ENCODE peak calls at places on chromosome 11, in five cellular contexts. T is esophagus squamous epithelium, X is right lobe of liver, R is astrocyte, H is body of pancreas. S is an unnamed sample. For H3K27me3, the result is how much of the 10 kb centered on the place peaks cover.

GRCh38 chr11:114342476-114342875 is 46.3 kb downstream of the NNMT start:
- DNase-seq in T (no peak), X (no peak), R (no peak), H (no peak), S (no peak)

GRCh38 chr11:61814242-61814957 is 2.4 kb downstream of the FADS1 start:
- DNase-seq in T (no peak), X (no peak), R (peak), H (peak), S (no peak)

GRCh38 chr11:91248199-91248807 is 976.3 kb upstream of the FAT3 start:
- DNase-seq in T (no peak), X (no peak), R (no peak), H (peak), S (no peak)

GRCh38 chr11:27150098-27150497 is 109.5 kb downstream of the BBOX1 start:
- DNase-seq in T (no peak), X (no peak), R (no peak), H (no peak), S (no peak)

GRCh38 chr11:71408826-71409225 is 39.4 kb downstream of the DHCR7 start:
- DNase-seq in T (no peak), X (no peak), R (no peak), H (no peak), S (no peak)

GRCh38 chr11:12686246-12687060 is 12.2 kb downstream of the TEAD1 start:
- DNase-seq in T (no peak), X (no peak), R (no peak), H (no peak), S (no peak)

GRCh38 chr11:61797263-61797944 is 4.7 kb downstream of the FEN1 start:
- DNase-seq in T (no peak), X (peak), R (peak), H (peak), S (peak)

GRCh38 chr11:19199766-19200165 is 2.0 kb downstream of the CSRP3 start:
- DNase-seq in T (no peak), X (no peak), R (peak), H (no peak), S (no peak)

GRCh38 chr11:126716456-126717083 is 284.0 kb downstream of the KIRREL3 start:
- DNase-seq in T (no peak), X (peak), R (peak), H (peak), S (no peak)

GRCh38 chr11:130428692-130429681 is 578 bp upstream of the ADAMTS8 start:
- DNase-seq in T (no peak), X (no peak), R (no peak), H (no peak), S (no peak)

GRCh38 chr11:130431337-130431773 is 2.9 kb upstream of the ADAMTS8 start:
- DNase-seq in T (no peak), X (peak), R (peak), H (peak), S (no peak)

GRCh38 chr11:130431806-130432205 is 3.4 kb upstream of the ADAMTS8 start:
- DNase-seq in T (no peak), X (no peak), R (no peak), H (no peak), S (no peak)

GRCh38 chr11:130428271-130428670 is at the start of gene ADAMTS8:
- DNase-seq in T (no peak), X (no peak), R (no peak), H (no peak), S (no peak)

DNA sequence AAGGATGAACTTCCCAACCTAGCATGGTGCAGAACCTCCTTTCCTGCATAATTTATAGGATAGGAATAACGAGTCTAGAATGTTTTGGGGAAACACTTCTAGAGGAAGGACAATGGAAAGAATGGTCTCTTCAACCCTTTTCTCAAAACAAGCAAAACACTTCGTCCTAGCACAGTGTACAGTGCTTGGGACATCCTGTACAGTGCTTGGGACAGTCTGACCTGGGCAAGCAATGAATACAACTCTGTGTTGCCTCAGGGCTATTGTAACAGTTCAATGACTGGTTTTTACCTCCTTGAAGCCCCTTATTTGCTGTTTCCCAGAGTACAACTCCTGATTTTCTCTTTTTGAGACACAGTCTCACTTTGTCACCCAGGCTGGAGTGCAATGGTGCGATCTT is 1.6 kb upstream of the ADAMTS8 start:
- DNase-seq in T (no peak), X (no peak), R (no peak), H (no peak), S (no peak)
- H3K27me3 ChIP-seq in T (under half), X (under half), R (half or more), H (under half), S (under half)

DNA sequence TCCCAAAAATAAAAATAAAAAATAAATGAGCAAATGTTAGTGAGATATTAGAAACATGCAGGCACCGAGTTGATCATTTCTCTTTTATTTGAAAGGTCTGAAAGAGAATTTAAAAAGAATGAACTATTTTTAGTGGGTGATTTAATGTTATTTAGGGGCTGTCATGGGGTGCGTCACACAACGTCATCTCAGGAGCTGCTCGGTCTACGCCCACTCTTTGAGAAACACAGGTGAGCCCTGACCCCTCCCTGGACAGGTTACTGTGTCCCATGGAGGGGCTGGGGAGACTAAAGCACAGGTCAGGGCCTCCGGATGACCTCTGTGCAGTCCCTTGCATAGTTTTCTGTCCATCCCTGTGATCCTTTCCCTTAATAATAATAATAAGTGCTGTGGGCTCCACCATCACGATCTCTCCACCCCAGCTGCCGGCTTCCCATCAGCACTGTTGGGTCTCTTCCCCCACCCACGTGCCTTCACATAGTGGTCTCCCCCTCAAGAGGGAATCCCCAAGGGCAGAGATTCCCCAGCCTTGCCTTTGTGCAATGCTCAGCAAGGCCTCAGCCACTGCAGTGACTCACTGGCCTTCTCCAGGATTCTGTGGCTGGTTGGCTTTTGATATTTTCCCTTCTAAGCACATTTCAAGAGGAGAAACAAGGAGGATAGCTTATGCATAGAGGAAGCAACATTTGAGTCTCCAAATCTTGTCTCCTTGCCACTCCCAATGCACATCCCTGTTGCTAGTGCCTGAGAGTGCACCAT is 159.9 kb downstream of the TTC17 start:
- DNase-seq in T (no peak), X (no peak), R (no peak), H (no peak), S (no peak)
- H3K27me3 ChIP-seq in T (under half), X (under half), R (under half), H (under half), S (under half)

GRCh38 chr11:121557348-121557747 is 104.6 kb upstream of the SORL1-AS1 start:
- DNase-seq in T (no peak), X (no peak), R (peak), H (no peak), S (no peak)
- H3K27me3 ChIP-seq in T (under half), X (under half), R (under half), H (under half), S (under half)

GRCh38 chr11:9732453-9732852 is 68.6 kb downstream of the SWAP70 start:
- DNase-seq in T (no peak), X (no peak), R (no peak), H (no peak), S (no peak)

GRCh38 chr11:9735236-9735635 is 71.4 kb downstream of the SWAP70 start:
- DNase-seq in T (no peak), X (no peak), R (no peak), H (no peak), S (no peak)

GRCh38 chr11:9731256-9731655 is 67.4 kb downstream of the SWAP70 start:
- DNase-seq in T (no peak), X (no peak), R (no peak), H (no peak), S (no peak)

GRCh38 chr11:9735919-9736318 is 72.0 kb downstream of the SWAP70 start:
- DNase-seq in T (no peak), X (no peak), R (no peak), H (no peak), S (no peak)

DNA sequence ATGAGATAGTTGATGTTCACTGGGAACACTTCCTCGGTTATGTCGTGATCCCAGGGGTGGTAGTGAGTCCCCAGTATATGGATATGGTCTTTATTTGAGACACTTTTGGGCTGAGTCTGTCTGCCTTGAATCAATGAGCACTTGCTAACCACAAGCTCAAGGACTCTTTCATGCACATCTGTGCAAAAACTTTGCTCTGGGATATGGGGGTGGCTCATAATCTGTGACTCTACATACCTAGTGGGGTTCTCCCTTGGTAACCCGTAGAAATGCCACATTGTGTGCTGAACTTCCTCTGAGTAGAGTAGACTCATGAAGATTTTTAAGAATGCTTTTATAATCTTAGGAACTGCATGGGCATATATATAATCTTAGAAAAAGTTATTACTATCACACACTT is 69.3 kb downstream of the SWAP70 start:
- DNase-seq in T (no peak), X (no peak), R (no peak), H (no peak), S (no peak)
- H3K27me3 ChIP-seq in T (under half), X (under half), R (under half), H (under half), S (under half)

GRCh38 chr11:1205987-1206331 is 16.9 kb upstream of the MUC5B start:
- DNase-seq in T (no peak), X (peak), R (no peak), H (peak), S (no peak)

GRCh38 chr11:1202776-1203504 is 19.9 kb upstream of the MUC5B start:
- DNase-seq in T (no peak), X (peak), R (no peak), H (peak), S (no peak)

GRCh38 chr11:1203505-1204271 is 19.2 kb upstream of the MUC5B start:
- DNase-seq in T (no peak), X (peak), R (no peak), H (peak), S (no peak)

GRCh38 chr11:1205121-1205986 is 17.5 kb upstream of the MUC5B start:
- DNase-seq in T (no peak), X (peak), R (no peak), H (peak), S (no peak)

DNA sequence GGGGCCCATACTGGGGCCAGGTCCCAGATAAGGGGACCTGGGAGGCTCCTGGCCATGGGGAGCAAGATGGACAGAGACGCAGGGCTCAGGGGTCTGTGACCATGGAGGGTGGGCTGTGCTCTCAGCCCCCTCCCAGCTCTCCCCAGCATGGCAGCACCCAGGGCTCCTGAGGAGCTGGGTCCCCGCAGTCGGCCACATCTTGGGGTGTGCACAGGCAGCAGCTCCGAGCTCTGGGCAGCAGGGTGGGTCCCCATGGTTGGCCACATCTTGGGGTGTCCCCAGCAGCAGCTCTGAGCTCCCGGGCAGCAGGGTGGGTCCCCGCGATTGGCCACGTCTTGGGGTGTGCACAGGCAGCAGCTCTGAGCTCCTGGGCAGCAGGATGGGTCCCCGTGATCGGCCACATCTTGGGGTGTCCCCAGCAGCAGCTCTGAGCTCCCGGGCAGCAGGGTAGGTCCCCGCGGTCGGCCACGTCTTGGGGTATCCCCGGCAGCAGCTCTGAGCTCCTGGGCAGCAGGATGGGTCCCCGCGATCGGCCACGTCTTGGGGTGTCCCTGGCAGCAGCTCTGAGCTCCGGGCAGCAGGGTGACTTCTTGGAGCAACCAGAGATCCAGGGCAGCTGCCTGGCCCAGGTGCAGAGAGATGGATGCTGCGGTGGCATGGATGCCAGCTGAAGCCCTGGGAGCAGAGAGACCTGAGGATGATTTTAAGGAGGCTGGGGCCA is 18.3 kb upstream of the MUC5B start:
- DNase-seq in T (no peak), X (peak), R (no peak), H (peak), S (no peak)
- H3K27me3 ChIP-seq in T (under half), X (under half), R (under half), H (under half), S (under half)

GRCh38 chr11:101127348-101127698 is 2.3 kb downstream of the PGR start:
- DNase-seq in T (no peak), X (peak), R (no peak), H (peak), S (no peak)
- H3K27me3 ChIP-seq in T (under half), X (under half), R (half or more), H (under half), S (under half)

GRCh38 chr11:121418625-121419114 is 33.4 kb upstream of the SORL1 start:
- DNase-seq in T (no peak), X (no peak), R (no peak), H (no peak), S (no peak)
- H3K27me3 ChIP-seq in T (under half), X (under half), R (under half), H (under half), S (under half)

GRCh38 chr11:2142300-2142759 is 3.1 kb upstream of the IGF2 start:
- DNase-seq in T (no peak), X (no peak), R (peak), H (no peak), S (no peak)
- H3K27me3 ChIP-seq in T (half or more), X (under half), R (half or more), H (half or more), S (under half)

S was measured in BJ.